ENCODE peak calls at places on chromosomes 13 and 19, in six cellular contexts. N is transverse colon, L is body of pancreas, Z is Peyer's patch, X is adrenal gland, Y is K562. E is an unnamed sample.

GRCh38 chr13:73138967-73139491 is 80.2 kb downstream of the KLF5 start:
- DNase-seq in Z (no peak), L (peak), X (no peak), Y (no peak), N (peak), E (no peak)

GRCh38 chr19:7366701-7367420 is 18.1 kb downstream of the ARHGEF18 start:
- DNase-seq in Y (peak), Z (no peak), X (no peak), N (no peak), L (peak), E (peak)

GRCh38 chr19:28289294-28290063 is 923.5 kb downstream of the UQCRFS1 start:
- DNase-seq in Z (no peak), Y (no peak), L (peak), X (no peak), N (peak), E (no peak)

GRCh38 chr19:50686310-50687032 is 33.1 kb downstream of the SHANK1 start:
- DNase-seq in Y (no peak), L (no peak), N (no peak), Z (no peak), X (no peak), E (no peak)

GRCh38 chr13:19794552-19795143 is 11.9 kb upstream of the PSPC1 start:
- DNase-seq in L (no peak), Z (no peak), Y (no peak), X (no peak), N (no peak), E (no peak)

GRCh38 chr19:13978721-13979191 is 26.4 kb downstream of the DCAF15 start:
- DNase-seq in L (no peak), N (no peak), Y (no peak), Z (no peak), X (no peak), E (peak)

GRCh38 chr13:109687559-109688448 is 98.6 kb downstream of the IRS2 start:
- DNase-seq in X (no peak), Z (no peak), L (no peak), N (peak), Y (no peak), E (no peak)

GRCh38 chr19:17329061-17329767 is 5.4 kb downstream of the ANO8 start:
- DNase-seq in Y (no peak), N (no peak), L (no peak), X (no peak), Z (no peak), E (no peak)

GRCh38 chr13:107883561-107884175 is 331.7 kb downstream of the LIG4 start:
- DNase-seq in X (no peak), Y (peak), Z (no peak), L (no peak), N (no peak), E (no peak)

GRCh38 chr19:44770550-44771257 is 7.0 kb upstream of the CBLC start:
- DNase-seq in N (peak), Z (peak), Y (peak), X (peak), L (peak), E (peak)

GRCh38 chr13:20993661-20994440 is 67.5 kb downstream of the LATS2 start:
- DNase-seq in X (no peak), N (no peak), Y (peak), Z (no peak), L (peak), E (peak)

GRCh38 chr13:32314968-32315254 is 252 bp downstream of the ZAR1L start:
- DNase-seq in L (peak), Y (peak), N (peak), Z (peak), X (peak), E (peak)

GRCh38 chr13:90943961-90944360 is 403.5 kb upstream of the MIR17HG start:
- DNase-seq in L (no peak), N (no peak), Y (no peak), Z (no peak), X (no peak), E (no peak)

GRCh38 chr19:38247126-38247525 is 9.0 kb downstream of the PPP1R14A start:
- DNase-seq in N (no peak), Z (no peak), L (no peak), Y (no peak), X (no peak), E (no peak)

GRCh38 chr19:48997972-48998371 is 4.3 kb downstream of the RUVBL2 start:
- DNase-seq in L (peak), Z (peak), Y (peak), X (no peak), N (peak), E (no peak)

GRCh38 chr13:114019367-114019766 is 45.5 kb upstream of the C13orf46 start:
- DNase-seq in L (no peak), X (no peak), Z (no peak), N (no peak), Y (peak), E (peak)

GRCh38 chr19:39737351-39737750 is 478 bp downstream of the CLC start:
- DNase-seq in Z (no peak), Y (no peak), X (no peak), N (no peak), L (no peak), E (no peak)

GRCh38 chr19:47406711-47407416 is 12.5 kb downstream of the MEIS3 start:
- DNase-seq in L (no peak), Z (no peak), X (no peak), Y (peak), N (no peak), E (peak)

GRCh38 chr19:39139305-39140194 is 14.0 kb downstream of the PAK4 start:
- DNase-seq in Y (no peak), L (peak), N (no peak), X (no peak), Z (no peak), E (peak)

GRCh38 chr13:77285098-77285497 is 41.8 kb downstream of the MYCBP2 start:
- DNase-seq in X (no peak), Z (no peak), L (no peak), N (no peak), Y (no peak), E (no peak)

GRCh38 chr19:40392894-40393517 is 3.0 kb upstream of the HIPK4 start:
- DNase-seq in N (peak), X (no peak), Y (no peak), L (peak), Z (no peak), E (no peak)

GRCh38 chr19:39409886-39410619 is 2.4 kb upstream of the PLEKHG2 start:
- DNase-seq in N (peak), Z (peak), Y (peak), X (peak), L (peak), E (peak)

DNA sequence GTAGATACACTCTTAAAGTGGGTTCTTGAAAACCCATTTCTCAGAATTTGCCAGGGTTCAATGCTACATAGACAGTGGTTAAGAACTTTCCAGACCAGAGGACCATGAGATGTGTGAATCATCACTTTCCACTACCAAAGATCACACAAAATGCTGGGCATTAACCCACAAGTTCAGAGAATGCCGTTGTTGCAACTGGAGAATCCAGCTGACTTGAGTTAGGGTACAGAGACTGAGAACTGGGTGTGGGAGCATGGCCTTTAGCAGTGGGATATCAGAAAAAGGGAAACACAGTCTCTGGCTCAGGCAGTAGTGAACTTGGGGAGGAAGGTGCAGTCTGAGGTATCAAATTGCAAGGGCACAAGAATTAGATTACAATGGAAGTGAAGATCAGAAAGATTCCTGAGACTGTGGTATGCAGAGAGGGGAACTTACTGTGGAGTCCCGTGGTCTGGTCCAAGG is 51.5 kb upstream of the WDFY2 start:
- DNase-seq in N (no peak), L (no peak), Z (no peak), X (no peak), Y (no peak), E (no peak)
- TF ChIP-seq POLR2A in N (no peak), L (no peak), Z (no peak), X (no peak), Y (no peak), E (no peak)

DNA sequence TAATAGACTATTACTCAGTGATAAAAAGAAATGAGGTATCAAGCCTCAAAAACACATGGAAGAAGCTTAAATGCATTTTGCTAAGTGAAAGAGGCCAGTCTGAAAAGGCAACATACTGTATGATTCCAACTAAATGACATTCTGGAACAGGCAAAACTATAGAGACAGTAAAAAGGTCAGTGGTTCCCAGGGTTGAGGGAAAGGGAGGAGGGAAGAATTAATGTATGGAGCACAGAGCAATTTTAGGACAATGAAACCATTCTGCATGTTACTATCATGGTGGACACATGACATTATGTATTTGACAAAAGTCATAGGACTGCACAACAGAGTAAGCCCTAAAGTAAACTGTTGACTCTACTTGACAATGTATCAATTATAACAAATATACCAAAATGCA is 5.7 kb upstream of the SERPINE3 start:
- DNase-seq in L (no peak), Z (no peak), X (no peak), N (no peak), Y (no peak), E (no peak)
- TF ChIP-seq POLR2A in L (no peak), Z (no peak), X (no peak), N (no peak), Y (no peak), E (no peak)

GRCh38 chr19:36115453-36116343 is at the start of gene TBCB:
- DNase-seq in N (peak), L (peak), Y (peak), Z (peak), X (no peak), E (no peak)
- TF ChIP-seq POLR2A in N (peak), L (peak), Y (peak), Z (peak), X (peak), E (no peak)

GRCh38 chr19:2275588-2276428 is 6.2 kb downstream of the PEAK3 start:
- DNase-seq in Y (no peak), L (no peak), X (peak), Z (no peak), N (peak), E (no peak)

GRCh38 chr19:2278504-2279158 is 3.3 kb downstream of the PEAK3 start:
- DNase-seq in Y (no peak), N (peak), X (no peak), Z (no peak), L (no peak), E (no peak)

GRCh38 chr19:2276429-2276989 is 5.5 kb downstream of the PEAK3 start:
- DNase-seq in X (no peak), L (no peak), N (no peak), Z (no peak), Y (no peak), E (no peak)

GRCh38 chr19:2274937-2275535 is 6.9 kb downstream of the PEAK3 start:
- DNase-seq in Y (peak), N (peak), X (peak), L (peak), Z (peak), E (peak)

GRCh38 chr19:2277138-2277537 is 4.8 kb downstream of the PEAK3 start:
- DNase-seq in N (no peak), Z (no peak), X (no peak), Y (no peak), L (no peak), E (no peak)
- TF ChIP-seq POLR2A in N (no peak), Z (no peak), X (no peak), Y (no peak), L (no peak), E (no peak)

E was measured in erythroblast.